ENCODE peak calls at places on chromosomes 13 and 19, in seven cellular contexts. C is iris pigment epithelial cell; P is naive thymus-derived CD4-positive, alpha-beta T cell; F is neural progenitor cell; X is CD4-positive, alpha-beta memory T cell; Q is amygdala; U is head of caudate nucleus. T is an unnamed sample.

GRCh38 chr19:12967907-12968306 is 1.5 kb upstream of the DAND5 start:
- DNase-seq in C (no peak), P (no peak), F (no peak), X (no peak), Q (no peak), U (no peak), T (no peak)

GRCh38 chr19:34230833-34231232 is 23.5 kb upstream of the GARRE1 start:
- DNase-seq in C (no peak), P (no peak), F (no peak), X (no peak), Q (no peak), U (peak), T (no peak)

GRCh38 chr13:45162821-45163220 is 38.0 kb downstream of the KCTD4 start:
- DNase-seq in C (peak), P (no peak), F (no peak), X (no peak), Q (no peak), U (no peak), T (no peak)

GRCh38 chr13:80665792-80666333 is 324.9 kb upstream of the SPRY2 start:
- DNase-seq in C (peak), P (no peak), F (no peak), X (no peak), Q (no peak), U (no peak), T (no peak)

GRCh38 chr19:13834308-13834790 is 39.1 kb downstream of the ZSWIM4 start:
- DNase-seq in C (peak), P (no peak), F (no peak), X (no peak), Q (no peak), U (no peak), T (peak)

GRCh38 chr13:113548171-113548641 is 36.3 kb upstream of the TFDP1 start:
- DNase-seq in C (peak), P (no peak), F (peak), X (no peak), Q (no peak), U (peak), T (no peak)

GRCh38 chr19:37055330-37055729 is 22.9 kb upstream of the ZNF420 start:
- DNase-seq in C (no peak), P (no peak), F (no peak), X (no peak), Q (no peak), U (no peak), T (no peak)

GRCh38 chr19:1717200-1717969 is 35.9 kb upstream of the ONECUT3 start:
- DNase-seq in C (no peak), P (no peak), F (no peak), X (no peak), Q (no peak), U (no peak), T (no peak)

GRCh38 chr13:79393564-79394249 is 12.3 kb downstream of the RBM26 start:
- DNase-seq in C (peak), P (peak), F (no peak), X (peak), Q (no peak), U (no peak), T (peak)

GRCh38 chr13:107138987-107139386 is 571.0 kb upstream of the ARGLU1 start:
- DNase-seq in C (no peak), P (no peak), F (no peak), X (no peak), Q (no peak), U (no peak), T (no peak)

GRCh38 chr13:94454906-94455305 is 24.6 kb downstream of the DCT start:
- DNase-seq in C (peak), P (no peak), F (no peak), X (no peak), Q (no peak), U (no peak), T (no peak)

GRCh38 chr19:37991841-37992248 is 84.8 kb downstream of the SIPA1L3 start:
- DNase-seq in C (peak), P (no peak), F (no peak), X (no peak), Q (no peak), U (no peak), T (peak)

GRCh38 chr13:46660408-46660807 is 107.4 kb downstream of the LRCH1 start:
- DNase-seq in C (no peak), P (no peak), F (no peak), X (no peak), Q (no peak), U (no peak), T (no peak)